ENCODE peak calls at places on chromosomes 11 and 22, in six cellular contexts. G, P, K, F, E and W are unnamed samples.

GRCh38 chr11:116791002-116791812 is 472 bp downstream of the APOA5 start:
- DNase-seq in G (peak), P (no peak), K (peak), F (peak), E (no peak), W (peak)

GRCh38 chr22:39117585-39118191 is 20.6 kb downstream of the APOBEC3H start:
- DNase-seq in G (peak), P (no peak), K (peak), F (peak), E (peak), W (peak)

GRCh38 chr11:50333861-50334260 is 301.2 kb downstream of the OR4C45 start:
- DNase-seq in G (no peak), P (no peak), K (no peak), F (no peak), E (no peak), W (no peak)

GRCh38 chr22:23781533-23781932 is 5.2 kb upstream of the SMARCB1 start:
- DNase-seq in G (no peak), P (no peak), K (peak), F (peak), E (peak), W (peak)

GRCh38 chr11:15370774-15371173 is 256.1 kb downstream of the INSC start:
- DNase-seq in G (no peak), P (no peak), K (no peak), F (no peak), E (no peak), W (no peak)

GRCh38 chr22:49312601-49313000 is 515.1 kb downstream of the BRD1 start:
- DNase-seq in G (no peak), P (peak), K (no peak), F (no peak), E (no peak), W (no peak)

GRCh38 chr11:74330065-74330858 is 18.8 kb upstream of the P4HA3 start:
- DNase-seq in G (no peak), P (no peak), K (peak), F (peak), E (peak), W (no peak)

GRCh38 chr11:98155696-98156095 is 865.1 kb upstream of the CNTN5 start:
- DNase-seq in G (no peak), P (no peak), K (no peak), F (peak), E (no peak), W (no peak)

GRCh38 chr11:96715208-96715607 is 325.4 kb downstream of the JRKL start:
- DNase-seq in G (no peak), P (no peak), K (peak), F (no peak), E (no peak), W (no peak)

GRCh38 chr11:96964661-96965060 is 574.8 kb downstream of the JRKL start:
- DNase-seq in G (no peak), P (no peak), K (no peak), F (no peak), E (peak), W (no peak)

GRCh38 chr22:46287873-46288751 is 8.6 kb upstream of the GTSE1 start:
- DNase-seq in G (no peak), P (no peak), K (no peak), F (no peak), E (peak), W (no peak)

GRCh38 chr22:50531546-50532352 is 1.9 kb upstream of the TYMP start:
- DNase-seq in G (no peak), P (peak), K (peak), F (peak), E (no peak), W (peak)

GRCh38 chr11:11987503-11988022 is 20.9 kb downstream of the DKK3 start:
- DNase-seq in G (no peak), P (no peak), K (peak), F (peak), E (peak), W (peak)

GRCh38 chr11:19648321-19648720 is 64.3 kb upstream of the NAV2 start:
- DNase-seq in G (no peak), P (no peak), K (no peak), F (peak), E (no peak), W (no peak)

GRCh38 chr22:49514656-49515055 is 313.0 kb downstream of the BRD1 start:
- DNase-seq in G (no peak), P (no peak), K (no peak), F (no peak), E (no peak), W (no peak)

GRCh38 chr11:109298865-109299264 is 123.1 kb upstream of the C11orf87 start:
- DNase-seq in G (no peak), P (no peak), K (peak), F (no peak), E (no peak), W (no peak)

GRCh38 chr22:20102203-20102780 is 13.6 kb upstream of the RANBP1 start:
- DNase-seq in G (no peak), P (no peak), K (no peak), F (no peak), E (no peak), W (no peak)

GRCh38 chr11:57487021-57487778 is 26.9 kb downstream of the RTN4RL2 start:
- DNase-seq in G (no peak), P (no peak), K (no peak), F (no peak), E (no peak), W (no peak)

GRCh38 chr11:66870616-66871520 is 14.0 kb downstream of the LRFN4 start:
- DNase-seq in G (no peak), P (no peak), K (no peak), F (no peak), E (no peak), W (no peak)

GRCh38 chr22:47168900-47169800 is 406.7 kb downstream of the TBC1D22A start:
- DNase-seq in G (no peak), P (peak), K (peak), F (peak), E (no peak), W (no peak)

GRCh38 chr11:67027943-67028542 is 5.1 kb downstream of the SYT12 start:
- DNase-seq in G (no peak), P (no peak), K (no peak), F (no peak), E (no peak), W (no peak)

GRCh38 chr11:11436715-11437313 is 83.8 kb upstream of the CSNK2A3 start:
- DNase-seq in G (no peak), P (no peak), K (no peak), F (no peak), E (no peak), W (no peak)

GRCh38 chr22:27988704-27989103 is 69.6 kb upstream of the PITPNB start:
- DNase-seq in G (no peak), P (peak), K (no peak), F (no peak), E (no peak), W (no peak)

GRCh38 chr22:39556970-39557811 is 13.4 kb upstream of the CACNA1I start:
- DNase-seq in G (no peak), P (no peak), K (peak), F (peak), E (no peak), W (no peak)

GRCh38 chr11:66100272-66101037 is 30.4 kb downstream of the PACS1 start:
- DNase-seq in G (no peak), P (no peak), K (no peak), F (peak), E (no peak), W (no peak)

GRCh38 chr11:73266644-73267015 is 5.5 kb upstream of the P2RY6 start:
- DNase-seq in G (no peak), P (no peak), K (no peak), F (no peak), E (no peak), W (no peak)

GRCh38 chr22:39241632-39242388 is 3.0 kb downstream of the PDGFB start:
- DNase-seq in G (no peak), P (no peak), K (peak), F (no peak), E (no peak), W (no peak)

GRCh38 chr11:41201156-41201555 is 258.3 kb downstream of the LRRC4C start:
- DNase-seq in G (no peak), P (no peak), K (peak), F (peak), E (peak), W (peak)